ENCODE peak calls at places on chromosomes 6 and 20, in six cellular contexts. A, Q, F, J, E and N are unnamed samples.

GRCh38 chr6:156502969-156503504 is 274.1 kb upstream of the ARID1B start:
- DNase-seq in F (no peak), J (no peak), A (no peak), E (no peak), Q (no peak), N (no peak)

GRCh38 chr6:44002071-44002590 is 125.1 kb downstream of the MRPL14 start:
- DNase-seq in J (no peak), A (no peak), F (peak), E (no peak), Q (no peak), N (no peak)

GRCh38 chr6:4346659-4347333 is 211.4 kb upstream of the ECI2 start:
- DNase-seq in E (no peak), F (no peak), J (no peak), A (no peak), Q (no peak), N (no peak)

GRCh38 chr20:17964632-17965031 is 4.0 kb downstream of the SNX5 start:
- DNase-seq in Q (no peak), J (no peak), A (no peak), F (no peak), E (no peak), N (no peak)

GRCh38 chr6:37856285-37856684 is 36.8 kb downstream of the ZFAND3 start:
- DNase-seq in J (no peak), F (no peak), E (no peak), Q (no peak), A (no peak), N (no peak)

GRCh38 chr6:159988983-159989454 is 20.1 kb downstream of the IGF2R start:
- DNase-seq in F (no peak), E (peak), A (no peak), Q (peak), J (no peak), N (no peak)

GRCh38 chr6:44064089-44064947 is 62.9 kb downstream of the MRPL14 start:
- DNase-seq in A (no peak), F (peak), E (peak), J (peak), Q (peak), N (peak)

GRCh38 chr6:11403035-11403601 is 134.4 kb upstream of the TMEM170B start:
- DNase-seq in F (no peak), E (no peak), Q (no peak), J (no peak), A (no peak), N (no peak)

GRCh38 chr20:1900321-1900791 is 5.1 kb downstream of the SIRPA start:
- DNase-seq in A (no peak), Q (peak), J (peak), F (peak), E (peak), N (peak)

GRCh38 chr6:2850480-2851150 is 9.0 kb upstream of the SERPINB1 start:
- DNase-seq in A (no peak), Q (peak), J (no peak), F (no peak), E (no peak), N (no peak)

GRCh38 chr20:25296094-25297093 is 48.5 kb downstream of the PYGB start:
- DNase-seq in Q (no peak), E (no peak), F (no peak), J (no peak), A (no peak), N (no peak)

GRCh38 chr6:158031445-158032353 is 50.0 kb downstream of the SYNJ2 start:
- DNase-seq in J (peak), E (peak), F (peak), Q (peak), A (peak), N (peak)

GRCh38 chr20:32902456-32903420 is 44.0 kb downstream of the EFCAB8 start:
- DNase-seq in F (peak), A (peak), Q (peak), E (peak), J (peak), N (no peak)

GRCh38 chr20:36792422-36792821 is 18.9 kb upstream of the DSN1 start:
- DNase-seq in E (peak), J (no peak), Q (peak), F (peak), A (no peak), N (peak)

GRCh38 chr6:94341173-94341572 is 921.8 kb upstream of the EPHA7 start:
- DNase-seq in J (no peak), F (no peak), E (no peak), Q (no peak), A (no peak), N (no peak)

GRCh38 chr6:41935190-41935569 is 6.4 kb downstream of the CCND3 start:
- DNase-seq in F (no peak), Q (no peak), J (no peak), A (no peak), E (no peak), N (no peak)

GRCh38 chr6:41934278-41935189 is 7.1 kb downstream of the CCND3 start:
- DNase-seq in Q (no peak), J (no peak), E (no peak), A (no peak), F (no peak), N (no peak)

GRCh38 chr6:41937472-41937871 is 4.1 kb downstream of the CCND3 start:
- DNase-seq in E (no peak), A (no peak), F (no peak), Q (peak), J (no peak), N (no peak)

GRCh38 chr6:41936073-41936837 is 5.4 kb downstream of the CCND3 start:
- DNase-seq in Q (peak), E (peak), A (peak), J (peak), F (peak), N (peak)

DNA sequence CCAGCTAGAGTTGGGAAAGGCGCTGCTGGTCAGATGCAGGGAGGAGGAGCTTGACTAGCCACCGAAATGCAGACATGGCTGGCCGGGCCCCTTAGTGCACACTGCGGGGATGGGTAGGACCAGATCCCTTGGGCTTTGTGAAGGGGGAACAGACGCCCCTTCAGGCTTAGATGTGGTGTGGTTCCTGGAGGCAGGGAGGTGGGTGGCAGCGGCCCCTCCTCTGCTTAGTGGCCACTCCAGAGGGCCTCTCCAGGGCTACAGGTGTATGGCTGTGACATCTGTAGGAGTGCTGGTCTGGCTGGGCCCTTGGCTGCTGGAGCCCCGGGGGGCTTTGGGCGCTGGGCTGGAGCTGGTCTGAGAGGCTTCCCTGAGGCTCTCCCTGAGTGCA is 5.9 kb downstream of the CCND3 start:
- DNase-seq in Q (no peak), A (no peak), E (no peak), J (no peak), F (no peak), N (no peak)
- H3K4me3 ChIP-seq in Q (no peak), A (peak), E (no peak), J (no peak), F (no peak), N (no peak)

GRCh38 chr6:133699986-133700385 is 188.9 kb upstream of the TCF21 start:
- DNase-seq in Q (no peak), A (no peak), E (no peak), F (no peak), J (no peak), N (peak)
- H3K4me3 ChIP-seq in Q (no peak), A (no peak), E (no peak), F (no peak), J (no peak), N (no peak)

GRCh38 chr20:31693987-31694661 is 28.5 kb downstream of the BCL2L1 start:
- DNase-seq in J (no peak), F (no peak), E (no peak), Q (no peak), A (no peak), N (no peak)
- H3K4me3 ChIP-seq in J (no peak), F (no peak), E (no peak), Q (no peak), A (no peak), N (no peak)

GRCh38 chr6:131060311-131060710 is 2.7 kb downstream of the EPB41L2 start:
- DNase-seq in E (peak), F (no peak), Q (no peak), J (no peak), A (no peak), N (no peak)
- H3K4me3 ChIP-seq in E (no peak), F (no peak), Q (peak), J (no peak), A (no peak), N (no peak)

GRCh38 chr20:48828734-48829460 is 1.1 kb upstream of the PREX1 start:
- DNase-seq in E (no peak), Q (no peak), F (no peak), J (no peak), A (no peak), N (no peak)
- H3K4me3 ChIP-seq in E (peak), Q (peak), F (no peak), J (peak), A (peak), N (peak)

GRCh38 chr20:47089151-47089550 is 194.5 kb downstream of the EYA2 start:
- DNase-seq in Q (no peak), E (no peak), J (no peak), A (no peak), F (no peak), N (no peak)
- H3K4me3 ChIP-seq in Q (no peak), E (no peak), J (no peak), A (no peak), F (no peak), N (no peak)

DNA sequence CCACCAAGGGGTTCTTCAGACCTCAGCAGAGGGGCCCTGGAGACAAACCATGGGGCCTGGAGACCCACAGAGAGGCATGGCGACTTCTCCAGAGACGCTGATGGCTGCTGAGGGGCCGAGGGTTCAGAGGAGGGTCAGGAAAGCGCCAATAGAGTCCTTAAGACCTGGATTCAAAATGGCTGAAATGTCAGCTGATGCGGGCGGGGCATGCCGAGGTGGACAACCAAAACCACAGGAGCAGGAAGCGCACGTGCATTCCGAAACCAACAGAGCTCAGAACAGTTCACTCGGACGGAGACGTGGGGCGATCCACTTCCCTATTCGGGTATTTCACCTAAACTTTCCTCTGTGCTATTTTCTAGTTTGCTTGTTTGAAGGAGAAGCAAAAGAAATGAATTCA is 99.9 kb upstream of the RIN2 start:
- DNase-seq in E (no peak), Q (no peak), A (no peak), J (no peak), F (peak), N (no peak)
- H3K4me3 ChIP-seq in E (no peak), Q (no peak), A (no peak), J (no peak), F (no peak), N (no peak)

DNA sequence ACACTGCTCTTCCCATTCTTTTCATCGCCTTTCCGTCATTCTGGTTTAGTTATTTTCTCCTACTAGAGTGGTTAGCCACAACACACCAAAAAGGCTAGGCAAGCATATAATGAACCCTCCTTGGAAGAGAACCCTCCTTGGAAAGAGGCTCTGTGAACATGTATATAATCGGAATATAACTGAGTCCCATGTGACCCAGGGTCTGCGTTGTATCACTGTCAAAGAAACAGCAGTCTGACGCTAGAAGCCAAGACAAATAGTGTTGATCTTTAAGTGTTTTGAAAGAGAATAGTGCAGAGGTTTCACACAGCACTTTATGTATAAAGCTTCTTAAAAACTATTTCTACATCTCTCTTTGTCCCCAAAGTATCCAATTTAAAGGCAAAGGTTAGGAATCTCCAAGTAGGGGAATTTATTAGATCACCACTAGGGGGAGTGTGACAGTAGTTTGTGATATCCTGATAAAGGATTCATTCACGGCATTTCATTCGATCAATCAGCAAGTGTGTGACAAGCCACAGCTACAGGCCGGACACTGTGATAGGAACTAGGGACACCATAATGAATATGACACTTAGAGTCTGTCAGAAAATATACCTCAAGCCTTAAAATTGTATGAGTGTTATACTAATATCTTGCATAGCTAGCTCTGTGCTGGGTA is 395.3 kb downstream of the CD109 start:
- DNase-seq in A (no peak), E (peak), F (no peak), J (no peak), Q (peak), N (no peak)
- H3K4me3 ChIP-seq in A (no peak), E (no peak), F (no peak), J (no peak), Q (no peak), N (no peak)